ENCODE peak calls at places on chromosomes 1 and 21, in four cellular contexts. N is nucleus accumbens; M is stimulated activated CD4-positive, alpha-beta T cell treated with anti-CD3 and anti-CD28 coated beads, Interleukin-4, amount 100 ng/mL, for 48 hours; Y is activated naive CD4-positive, alpha-beta T cell. R is an unnamed sample.
A peak's percentile ranks its signal among the peaks of the same experiment; 100 is the strongest.

GRCh38 chr1:211639500-211640361 is 35.7 kb downstream of the NEK2 start:
- DNase-seq in N (no peak), M (no peak), Y (no peak), R (peak; percentile 98)

GRCh38 chr1:115373305-115373704 is 35.3 kb upstream of the NGF start:
- DNase-seq in N (no peak), M (no peak), Y (no peak), R (peak; percentile 90)

GRCh38 chr1:33443705-33444180 is 12.8 kb upstream of the PHC2 start:
- DNase-seq in N (no peak), M (no peak), Y (no peak), R (no peak)

GRCh38 chr1:164644774-164645634 is 86.0 kb downstream of the PBX1 start:
- DNase-seq in N (no peak), M (no peak), Y (no peak), R (no peak)

GRCh38 chr1:225885336-225885735 is 3.2 kb upstream of the TMEM63A start:
- DNase-seq in N (no peak), M (no peak), Y (no peak), R (no peak)

GRCh38 chr1:32759997-32760623 is 57.0 kb downstream of the YARS1 start:
- DNase-seq in N (no peak), M (no peak), Y (no peak), R (peak; percentile 92)

GRCh38 chr1:152110860-152111514 is 4.3 kb downstream of the TCHH start:
- DNase-seq in N (no peak), M (peak; percentile 19), Y (no peak), R (no peak)

GRCh38 chr1:17109897-17110554 is 9.2 kb downstream of the PADI2 start:
- DNase-seq in N (peak; percentile 47), M (no peak), Y (no peak), R (no peak)

GRCh38 chr1:170030212-170030611 is 44.3 kb downstream of the KIFAP3 start:
- DNase-seq in N (no peak), M (no peak), Y (no peak), R (peak; percentile 77)

GRCh38 chr1:160112370-160112769 is 3.2 kb upstream of the ATP1A2 start:
- DNase-seq in N (no peak), M (no peak), Y (no peak), R (no peak)

GRCh38 chr1:181356505-181357340 is 126.6 kb upstream of the CACNA1E start:
- DNase-seq in N (no peak), M (no peak), Y (no peak), R (no peak)

GRCh38 chr1:182315157-182315556 is 76.4 kb downstream of the GLUL start:
- DNase-seq in N (no peak), M (no peak), Y (no peak), R (no peak)

GRCh38 chr1:35428360-35428759 is 128.8 kb downstream of the KIAA0319L start:
- DNase-seq in N (no peak), M (no peak), Y (no peak), R (no peak)

GRCh38 chr21:36909423-36909822 is 57.0 kb downstream of the HLCS start:
- DNase-seq in N (no peak), M (no peak), Y (no peak), R (no peak)

GRCh38 chr1:59733443-59734141 is 81.2 kb upstream of the HOOK1 start:
- DNase-seq in N (no peak), M (no peak), Y (no peak), R (no peak)

GRCh38 chr1:149849246-149849946 is 50.0 kb upstream of the BOLA1 start:
- DNase-seq in N (no peak), M (no peak), Y (no peak), R (peak; percentile 31)

GRCh38 chr1:215018555-215018954 is 64.0 kb upstream of the KCNK2 start:
- DNase-seq in N (no peak), M (no peak), Y (no peak), R (peak; percentile 23)

GRCh38 chr21:31908106-31909031 is 35.5 kb downstream of the HUNK start:
- DNase-seq in N (no peak), M (no peak), Y (no peak), R (no peak)

GRCh38 chr1:175262646-175263045 is 70.1 kb upstream of the KIAA0040 start:
- DNase-seq in N (no peak), M (no peak), Y (no peak), R (no peak)

GRCh38 chr1:112982853-112983539 is 27.0 kb upstream of the SLC16A1 start:
- DNase-seq in N (no peak), M (no peak), Y (no peak), R (no peak)

GRCh38 chr1:3531928-3532327 is 77.5 kb downstream of the ARHGEF16 start:
- DNase-seq in N (no peak), M (no peak), Y (no peak), R (no peak)